ENCODE peak calls at places on chromosomes 12 and 14, in four cellular contexts. F, J, D and T are unnamed samples.

GRCh38 chr14:71594828-71595227 is 337.4 kb upstream of the RGS6 start:
- DNase-seq in J (no peak), D (no peak), F (no peak), T (no peak)

GRCh38 chr12:5043589-5044419 is at the start of gene KCNA5:
- DNase-seq in D (no peak), J (peak), F (no peak), T (no peak)

GRCh38 chr14:20608383-20609095 is 17.4 kb upstream of the RNASE12 start:
- DNase-seq in D (no peak), F (no peak), J (no peak), T (no peak)

GRCh38 chr12:115709410-115710065 is 568.0 kb downstream of the MED13L start:
- DNase-seq in D (no peak), F (peak), J (peak), T (no peak)

GRCh38 chr14:37595809-37596595 is 573 bp downstream of the TTC6 start:
- DNase-seq in F (no peak), D (no peak), J (peak), T (peak)

GRCh38 chr14:76872796-76873432 is 46.7 kb downstream of the LRRC74A start:
- DNase-seq in J (peak), F (peak), D (peak), T (peak)

GRCh38 chr12:123519151-123520001 is 14.1 kb downstream of the RILPL1 start:
- DNase-seq in J (peak), D (peak), F (peak), T (peak)

GRCh38 chr14:89476515-89476914 is 59.5 kb upstream of the FOXN3 start:
- DNase-seq in F (no peak), J (no peak), D (no peak), T (no peak)

GRCh38 chr14:101709962-101710891 is 51.3 kb upstream of the PPP2R5C start:
- DNase-seq in F (peak), D (no peak), J (no peak), T (peak)

GRCh38 chr14:36279306-36280244 is 40.9 kb downstream of the MBIP start:
- DNase-seq in J (no peak), D (no peak), F (no peak), T (no peak)

GRCh38 chr12:121355818-121356217 is 3.6 kb upstream of the ANAPC5 start:
- DNase-seq in D (no peak), F (no peak), J (no peak), T (no peak)

DNA sequence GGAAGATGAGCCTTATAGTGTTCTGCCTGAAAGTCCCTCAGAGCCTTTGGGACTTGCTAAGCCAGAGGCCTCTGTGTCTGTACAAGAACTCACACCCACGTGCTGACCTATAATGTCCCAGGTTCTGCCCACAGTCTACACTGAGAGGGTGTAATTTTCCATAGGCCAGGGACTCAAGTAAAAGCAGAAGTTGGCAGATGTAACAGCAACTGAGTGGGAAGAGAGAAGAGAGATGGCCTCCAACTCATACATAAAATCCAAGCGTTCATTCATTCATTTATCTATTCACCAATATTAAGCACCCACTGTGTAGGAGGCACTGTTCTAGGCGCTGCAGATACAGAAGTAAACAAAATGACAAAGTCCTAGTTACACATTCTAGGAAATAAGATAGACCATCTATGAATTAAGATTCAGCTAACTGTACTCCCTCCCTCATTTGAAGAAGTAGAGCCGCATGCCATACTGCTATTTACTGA is 41.7 kb upstream of the MDM1 start:
- DNase-seq in J (no peak), D (no peak), F (no peak), T (no peak)
- H3K27ac ChIP-seq in J (no peak), D (no peak), F (peak), T (peak)

GRCh38 chr14:80237142-80237541 is 25.8 kb upstream of the DIO2 start:
- DNase-seq in F (no peak), J (no peak), D (no peak), T (no peak)

GRCh38 chr14:80233489-80233888 is 22.2 kb upstream of the DIO2 start:
- DNase-seq in D (no peak), J (no peak), F (no peak), T (no peak)

GRCh38 chr14:80231732-80232131 is 20.4 kb upstream of the DIO2 start:
- DNase-seq in F (no peak), J (no peak), D (no peak), T (no peak)
- H3K27ac ChIP-seq in F (no peak), J (no peak), D (no peak), T (no peak)

GRCh38 chr12:120242275-120242799 is 23.2 kb downstream of the PXN start:
- DNase-seq in F (no peak), D (peak), J (no peak), T (no peak)

GRCh38 chr12:120238839-120239445 is 26.6 kb downstream of the PXN start:
- DNase-seq in F (no peak), D (no peak), J (no peak), T (no peak)

GRCh38 chr12:120239776-120240494 is 25.6 kb downstream of the PXN start:
- DNase-seq in F (no peak), D (no peak), J (no peak), T (peak)

GRCh38 chr12:120241561-120242274 is 23.8 kb downstream of the PXN start:
- DNase-seq in J (no peak), D (peak), F (no peak), T (no peak)

DNA sequence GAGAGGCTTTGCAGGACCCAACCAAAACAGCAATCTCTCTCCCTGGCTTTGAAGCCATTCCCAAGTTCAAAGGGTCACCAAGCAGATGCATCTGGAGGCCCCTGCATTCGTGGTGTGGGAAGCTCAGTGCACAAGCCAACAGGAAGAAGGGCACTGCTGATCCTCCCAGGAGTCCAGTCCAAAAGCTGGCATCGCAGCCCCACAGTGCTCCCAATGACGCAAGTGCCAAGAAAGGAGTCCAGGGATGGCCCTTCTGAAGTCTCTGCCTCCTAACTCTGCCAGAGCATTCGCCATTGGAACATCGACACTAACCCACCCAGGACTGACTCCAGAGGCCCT is 25.1 kb downstream of the PXN start:
- DNase-seq in F (no peak), D (peak), J (no peak), T (no peak)
- H3K27ac ChIP-seq in F (peak), D (peak), J (no peak), T (no peak)

DNA sequence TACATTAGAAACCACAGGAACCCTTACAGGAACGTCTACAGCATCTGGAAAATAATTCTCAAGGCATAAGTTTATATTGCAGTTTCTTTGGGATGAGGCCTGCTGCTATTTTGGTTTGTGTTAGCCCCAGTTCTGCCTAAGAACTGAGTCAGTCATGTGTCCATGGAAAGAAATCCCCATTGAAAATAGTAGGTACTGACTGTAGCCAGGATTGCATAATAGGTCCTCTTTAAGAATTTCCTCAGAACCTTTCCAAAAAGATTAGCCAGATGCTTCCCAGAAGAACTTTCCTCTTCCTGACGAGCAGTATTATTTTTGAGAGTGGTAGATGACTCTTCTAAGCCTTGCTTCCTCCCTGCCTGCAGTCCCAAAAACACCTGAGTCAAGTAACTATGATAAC is 52.6 kb downstream of the RASSF8 start:
- DNase-seq in F (no peak), J (no peak), D (no peak), T (no peak)
- H3K27ac ChIP-seq in F (peak), J (peak), D (peak), T (no peak)

GRCh38 chr14:92539875-92540274 is 26.3 kb downstream of the RIN3 start:
- DNase-seq in F (no peak), D (peak), J (no peak), T (no peak)

GRCh38 chr14:92542766-92543554 is 29.4 kb downstream of the RIN3 start:
- DNase-seq in D (no peak), J (no peak), F (no peak), T (no peak)

GRCh38 chr14:92540472-92541048 is 27.0 kb downstream of the RIN3 start:
- DNase-seq in J (peak), D (peak), F (peak), T (peak)

GRCh38 chr14:92538412-92539017 is 24.9 kb downstream of the RIN3 start:
- DNase-seq in D (no peak), F (no peak), J (no peak), T (peak)

DNA sequence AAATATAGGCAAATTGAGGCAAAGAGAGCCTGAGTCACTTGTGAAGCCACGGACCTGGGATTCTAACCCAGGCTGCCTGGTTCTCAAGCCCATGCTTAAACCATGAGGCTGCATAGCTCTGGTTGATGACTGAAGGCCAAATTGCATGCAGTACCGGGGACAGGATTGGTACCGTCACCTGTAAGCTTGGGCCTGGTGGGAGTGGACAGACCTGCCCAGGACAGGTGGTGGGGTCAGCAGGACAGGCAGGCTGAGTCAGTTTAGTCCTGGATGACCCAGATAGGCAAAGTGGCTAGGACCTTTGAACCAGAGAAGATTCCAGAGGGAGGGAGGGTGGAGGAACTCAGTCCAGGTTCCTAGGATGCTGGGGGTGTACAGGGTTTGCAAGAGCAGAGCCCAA is 25.8 kb downstream of the RIN3 start:
- DNase-seq in F (no peak), D (no peak), J (no peak), T (peak)
- H3K27ac ChIP-seq in F (peak), D (peak), J (peak), T (peak)

GRCh38 chr12:6178981-6179761 is 21.0 kb upstream of the CD9 start:
- DNase-seq in F (no peak), D (peak), J (no peak), T (no peak)
- H3K27ac ChIP-seq in F (peak), D (peak), J (no peak), T (peak)